ENCODE peak calls at places on chromosomes 13 and 19, in ten cellular contexts. One of them, this sample, is unnamed.

GRCh38 chr19:11187409-11187808 is 9.9 kb downstream of the KANK2 start:
- DNase-seq in fibroblast of the aortic adventitia: no peak
- DNase-seq in Peyer's patch: no peak
- DNase-seq in activated CD8-positive, alpha-beta memory T cell treated with anti-CD3 and anti-CD28 coated beads, Interleukin-2, amount 10 ng/mL, durations not matched to agents 7 days and 5 days: no peak
- DNase-seq in NCI-H526: no peak
- DNase-seq in H1: no peak
- DNase-seq in omental fat pad: no peak
- DNase-seq in ecto neural progenitor cell: no peak
- DNase-seq in stimulated activated CD4-positive, alpha-beta T cell treated with anti-CD3 and anti-CD28 coated beads, Interleukin-1b, Interleukin-23, amount 100 ng/mL, for 1 hour: no peak
- DNase-seq in stimulated activated CD8-positive, alpha-beta memory T cell treated with anti-CD3 and anti-CD28 coated beads, Interleukin-2, amount 100 ng/mL, for 48 hours: no peak
- DNase-seq in this sample: no peak

GRCh38 chr19:15672580-15673175 is at the start of gene CYP4F12:
- DNase-seq in fibroblast of the aortic adventitia: peak; percentile 35
- DNase-seq in Peyer's patch: peak; percentile 38
- DNase-seq in activated CD8-positive, alpha-beta memory T cell treated with anti-CD3 and anti-CD28 coated beads, Interleukin-2, amount 10 ng/mL, durations not matched to agents 7 days and 5 days: no peak
- DNase-seq in NCI-H526: no peak
- DNase-seq in H1: no peak
- DNase-seq in omental fat pad: peak; percentile 55
- DNase-seq in ecto neural progenitor cell: no peak
- DNase-seq in stimulated activated CD4-positive, alpha-beta T cell treated with anti-CD3 and anti-CD28 coated beads, Interleukin-1b, Interleukin-23, amount 100 ng/mL, for 1 hour: no peak
- DNase-seq in stimulated activated CD8-positive, alpha-beta memory T cell treated with anti-CD3 and anti-CD28 coated beads, Interleukin-2, amount 100 ng/mL, for 48 hours: no peak
- DNase-seq in this sample: no peak

GRCh38 chr13:93151277-93151676 is 75.3 kb upstream of the GPC6 start:
- DNase-seq in fibroblast of the aortic adventitia: peak; percentile 92
- DNase-seq in Peyer's patch: no peak
- DNase-seq in activated CD8-positive, alpha-beta memory T cell treated with anti-CD3 and anti-CD28 coated beads, Interleukin-2, amount 10 ng/mL, durations not matched to agents 7 days and 5 days: no peak
- DNase-seq in NCI-H526: no peak
- DNase-seq in H1: no peak
- DNase-seq in omental fat pad: no peak
- DNase-seq in ecto neural progenitor cell: no peak
- DNase-seq in stimulated activated CD4-positive, alpha-beta T cell treated with anti-CD3 and anti-CD28 coated beads, Interleukin-1b, Interleukin-23, amount 100 ng/mL, for 1 hour: no peak
- DNase-seq in stimulated activated CD8-positive, alpha-beta memory T cell treated with anti-CD3 and anti-CD28 coated beads, Interleukin-2, amount 100 ng/mL, for 48 hours: no peak
- DNase-seq in this sample: no peak

GRCh38 chr13:30906411-30906990 is 430 bp downstream of the MEDAG start:
- DNase-seq in fibroblast of the aortic adventitia: peak; percentile 22
- DNase-seq in Peyer's patch: no peak
- DNase-seq in activated CD8-positive, alpha-beta memory T cell treated with anti-CD3 and anti-CD28 coated beads, Interleukin-2, amount 10 ng/mL, durations not matched to agents 7 days and 5 days: no peak
- DNase-seq in NCI-H526: no peak
- DNase-seq in H1: peak; percentile 55
- DNase-seq in omental fat pad: no peak
- DNase-seq in ecto neural progenitor cell: peak; percentile 52
- DNase-seq in stimulated activated CD4-positive, alpha-beta T cell treated with anti-CD3 and anti-CD28 coated beads, Interleukin-1b, Interleukin-23, amount 100 ng/mL, for 1 hour: no peak
- DNase-seq in stimulated activated CD8-positive, alpha-beta memory T cell treated with anti-CD3 and anti-CD28 coated beads, Interleukin-2, amount 100 ng/mL, for 48 hours: no peak
- DNase-seq in this sample: no peak

GRCh38 chr13:50026788-50027473 is 11.7 kb downstream of the KCNRG start:
- DNase-seq in fibroblast of the aortic adventitia: no peak
- DNase-seq in Peyer's patch: no peak
- DNase-seq in activated CD8-positive, alpha-beta memory T cell treated with anti-CD3 and anti-CD28 coated beads, Interleukin-2, amount 10 ng/mL, durations not matched to agents 7 days and 5 days: no peak
- DNase-seq in NCI-H526: no peak
- DNase-seq in H1: no peak
- DNase-seq in omental fat pad: no peak
- DNase-seq in ecto neural progenitor cell: no peak
- DNase-seq in stimulated activated CD4-positive, alpha-beta T cell treated with anti-CD3 and anti-CD28 coated beads, Interleukin-1b, Interleukin-23, amount 100 ng/mL, for 1 hour: no peak
- DNase-seq in stimulated activated CD8-positive, alpha-beta memory T cell treated with anti-CD3 and anti-CD28 coated beads, Interleukin-2, amount 100 ng/mL, for 48 hours: no peak
- DNase-seq in this sample: no peak

GRCh38 chr13:25901460-25902376 is 150.1 kb downstream of the SHISA2 start:
- DNase-seq in fibroblast of the aortic adventitia: no peak
- DNase-seq in Peyer's patch: no peak
- DNase-seq in activated CD8-positive, alpha-beta memory T cell treated with anti-CD3 and anti-CD28 coated beads, Interleukin-2, amount 10 ng/mL, durations not matched to agents 7 days and 5 days: peak; percentile 66
- DNase-seq in NCI-H526: no peak
- DNase-seq in H1: no peak
- DNase-seq in omental fat pad: no peak
- DNase-seq in ecto neural progenitor cell: no peak
- DNase-seq in stimulated activated CD4-positive, alpha-beta T cell treated with anti-CD3 and anti-CD28 coated beads, Interleukin-1b, Interleukin-23, amount 100 ng/mL, for 1 hour: no peak
- DNase-seq in stimulated activated CD8-positive, alpha-beta memory T cell treated with anti-CD3 and anti-CD28 coated beads, Interleukin-2, amount 100 ng/mL, for 48 hours: no peak
- DNase-seq in this sample: no peak

GRCh38 chr13:47997384-47997783 is 3.7 kb downstream of the SUCLA2 start:
- DNase-seq in fibroblast of the aortic adventitia: no peak
- DNase-seq in Peyer's patch: no peak
- DNase-seq in activated CD8-positive, alpha-beta memory T cell treated with anti-CD3 and anti-CD28 coated beads, Interleukin-2, amount 10 ng/mL, durations not matched to agents 7 days and 5 days: no peak
- DNase-seq in NCI-H526: no peak
- DNase-seq in H1: no peak
- DNase-seq in omental fat pad: no peak
- DNase-seq in ecto neural progenitor cell: no peak
- DNase-seq in stimulated activated CD4-positive, alpha-beta T cell treated with anti-CD3 and anti-CD28 coated beads, Interleukin-1b, Interleukin-23, amount 100 ng/mL, for 1 hour: no peak
- DNase-seq in stimulated activated CD8-positive, alpha-beta memory T cell treated with anti-CD3 and anti-CD28 coated beads, Interleukin-2, amount 100 ng/mL, for 48 hours: no peak
- DNase-seq in this sample: no peak

GRCh38 chr19:49398001-49398615 is 10.1 kb downstream of the KASH5 start:
- DNase-seq in fibroblast of the aortic adventitia: no peak
- DNase-seq in Peyer's patch: no peak
- DNase-seq in activated CD8-positive, alpha-beta memory T cell treated with anti-CD3 and anti-CD28 coated beads, Interleukin-2, amount 10 ng/mL, durations not matched to agents 7 days and 5 days: no peak
- DNase-seq in NCI-H526: no peak
- DNase-seq in H1: no peak
- DNase-seq in omental fat pad: no peak
- DNase-seq in ecto neural progenitor cell: peak; percentile 51
- DNase-seq in stimulated activated CD4-positive, alpha-beta T cell treated with anti-CD3 and anti-CD28 coated beads, Interleukin-1b, Interleukin-23, amount 100 ng/mL, for 1 hour: no peak
- DNase-seq in stimulated activated CD8-positive, alpha-beta memory T cell treated with anti-CD3 and anti-CD28 coated beads, Interleukin-2, amount 100 ng/mL, for 48 hours: no peak
- DNase-seq in this sample: no peak

GRCh38 chr19:45154064-45154827 is 6.5 kb downstream of the NKPD1 start:
- DNase-seq in fibroblast of the aortic adventitia: peak; percentile 83
- DNase-seq in Peyer's patch: no peak
- DNase-seq in activated CD8-positive, alpha-beta memory T cell treated with anti-CD3 and anti-CD28 coated beads, Interleukin-2, amount 10 ng/mL, durations not matched to agents 7 days and 5 days: no peak
- DNase-seq in NCI-H526: no peak
- DNase-seq in H1: no peak
- DNase-seq in omental fat pad: no peak
- DNase-seq in ecto neural progenitor cell: no peak
- DNase-seq in stimulated activated CD4-positive, alpha-beta T cell treated with anti-CD3 and anti-CD28 coated beads, Interleukin-1b, Interleukin-23, amount 100 ng/mL, for 1 hour: no peak
- DNase-seq in stimulated activated CD8-positive, alpha-beta memory T cell treated with anti-CD3 and anti-CD28 coated beads, Interleukin-2, amount 100 ng/mL, for 48 hours: no peak
- DNase-seq in this sample: no peak

GRCh38 chr13:97142452-97142851 is 79.7 kb upstream of the MBNL2 start:
- DNase-seq in fibroblast of the aortic adventitia: no peak
- DNase-seq in Peyer's patch: no peak
- DNase-seq in activated CD8-positive, alpha-beta memory T cell treated with anti-CD3 and anti-CD28 coated beads, Interleukin-2, amount 10 ng/mL, durations not matched to agents 7 days and 5 days: no peak
- DNase-seq in NCI-H526: peak; percentile 90
- DNase-seq in H1: no peak
- DNase-seq in omental fat pad: no peak
- DNase-seq in ecto neural progenitor cell: no peak
- DNase-seq in stimulated activated CD4-positive, alpha-beta T cell treated with anti-CD3 and anti-CD28 coated beads, Interleukin-1b, Interleukin-23, amount 100 ng/mL, for 1 hour: no peak
- DNase-seq in stimulated activated CD8-positive, alpha-beta memory T cell treated with anti-CD3 and anti-CD28 coated beads, Interleukin-2, amount 100 ng/mL, for 48 hours: no peak
- DNase-seq in this sample: no peak

GRCh38 chr19:3548594-3548993 is 8.8 kb downstream of the MFSD12 start:
- DNase-seq in fibroblast of the aortic adventitia: no peak
- DNase-seq in Peyer's patch: no peak
- DNase-seq in activated CD8-positive, alpha-beta memory T cell treated with anti-CD3 and anti-CD28 coated beads, Interleukin-2, amount 10 ng/mL, durations not matched to agents 7 days and 5 days: no peak
- DNase-seq in NCI-H526: no peak
- DNase-seq in H1: no peak
- DNase-seq in omental fat pad: no peak
- DNase-seq in ecto neural progenitor cell: no peak
- DNase-seq in stimulated activated CD4-positive, alpha-beta T cell treated with anti-CD3 and anti-CD28 coated beads, Interleukin-1b, Interleukin-23, amount 100 ng/mL, for 1 hour: no peak
- DNase-seq in stimulated activated CD8-positive, alpha-beta memory T cell treated with anti-CD3 and anti-CD28 coated beads, Interleukin-2, amount 100 ng/mL, for 48 hours: no peak
- DNase-seq in this sample: no peak

GRCh38 chr19:32677657-32678056 is 2.0 kb downstream of the RGS9BP start:
- DNase-seq in fibroblast of the aortic adventitia: no peak
- DNase-seq in Peyer's patch: no peak
- DNase-seq in activated CD8-positive, alpha-beta memory T cell treated with anti-CD3 and anti-CD28 coated beads, Interleukin-2, amount 10 ng/mL, durations not matched to agents 7 days and 5 days: no peak
- DNase-seq in NCI-H526: no peak
- DNase-seq in H1: no peak
- DNase-seq in omental fat pad: no peak
- DNase-seq in ecto neural progenitor cell: peak; percentile 90
- DNase-seq in stimulated activated CD4-positive, alpha-beta T cell treated with anti-CD3 and anti-CD28 coated beads, Interleukin-1b, Interleukin-23, amount 100 ng/mL, for 1 hour: no peak
- DNase-seq in stimulated activated CD8-positive, alpha-beta memory T cell treated with anti-CD3 and anti-CD28 coated beads, Interleukin-2, amount 100 ng/mL, for 48 hours: no peak
- DNase-seq in this sample: no peak

GRCh38 chr19:20999731-21000352 is 20.6 kb upstream of the ZNF430 start:
- DNase-seq in fibroblast of the aortic adventitia: peak; percentile 66
- DNase-seq in Peyer's patch: peak; percentile 89
- DNase-seq in activated CD8-positive, alpha-beta memory T cell treated with anti-CD3 and anti-CD28 coated beads, Interleukin-2, amount 10 ng/mL, durations not matched to agents 7 days and 5 days: peak; percentile 95
- DNase-seq in NCI-H526: peak; percentile 90
- DNase-seq in H1: peak; percentile 77
- DNase-seq in omental fat pad: peak; percentile 42
- DNase-seq in ecto neural progenitor cell: peak; percentile 93
- DNase-seq in stimulated activated CD4-positive, alpha-beta T cell treated with anti-CD3 and anti-CD28 coated beads, Interleukin-1b, Interleukin-23, amount 100 ng/mL, for 1 hour: peak; percentile 50
- DNase-seq in stimulated activated CD8-positive, alpha-beta memory T cell treated with anti-CD3 and anti-CD28 coated beads, Interleukin-2, amount 100 ng/mL, for 48 hours: peak; percentile 82
- DNase-seq in this sample: peak; percentile 97

GRCh38 chr19:35704218-35704617 is at the start of gene ZBTB32:
- DNase-seq in fibroblast of the aortic adventitia: peak; percentile 46
- DNase-seq in Peyer's patch: no peak
- DNase-seq in activated CD8-positive, alpha-beta memory T cell treated with anti-CD3 and anti-CD28 coated beads, Interleukin-2, amount 10 ng/mL, durations not matched to agents 7 days and 5 days: no peak
- DNase-seq in NCI-H526: no peak
- DNase-seq in H1: peak; percentile 80
- DNase-seq in omental fat pad: no peak
- DNase-seq in ecto neural progenitor cell: peak; percentile 81
- DNase-seq in stimulated activated CD4-positive, alpha-beta T cell treated with anti-CD3 and anti-CD28 coated beads, Interleukin-1b, Interleukin-23, amount 100 ng/mL, for 1 hour: no peak
- DNase-seq in stimulated activated CD8-positive, alpha-beta memory T cell treated with anti-CD3 and anti-CD28 coated beads, Interleukin-2, amount 100 ng/mL, for 48 hours: no peak
- DNase-seq in this sample: no peak

GRCh38 chr19:23311551-23311950 is 61.4 kb upstream of the ZNF724 start:
- DNase-seq in fibroblast of the aortic adventitia: no peak
- DNase-seq in Peyer's patch: no peak
- DNase-seq in activated CD8-positive, alpha-beta memory T cell treated with anti-CD3 and anti-CD28 coated beads, Interleukin-2, amount 10 ng/mL, durations not matched to agents 7 days and 5 days: no peak
- DNase-seq in NCI-H526: no peak
- DNase-seq in H1: no peak
- DNase-seq in omental fat pad: no peak
- DNase-seq in ecto neural progenitor cell: no peak
- DNase-seq in stimulated activated CD4-positive, alpha-beta T cell treated with anti-CD3 and anti-CD28 coated beads, Interleukin-1b, Interleukin-23, amount 100 ng/mL, for 1 hour: no peak
- DNase-seq in stimulated activated CD8-positive, alpha-beta memory T cell treated with anti-CD3 and anti-CD28 coated beads, Interleukin-2, amount 100 ng/mL, for 48 hours: no peak
- DNase-seq in this sample: no peak

GRCh38 chr19:40633207-40633606 is 32.0 kb downstream of the LTBP4 start:
- DNase-seq in fibroblast of the aortic adventitia: peak; percentile 26
- DNase-seq in Peyer's patch: no peak
- DNase-seq in activated CD8-positive, alpha-beta memory T cell treated with anti-CD3 and anti-CD28 coated beads, Interleukin-2, amount 10 ng/mL, durations not matched to agents 7 days and 5 days: no peak
- DNase-seq in NCI-H526: no peak
- DNase-seq in H1: no peak
- DNase-seq in omental fat pad: no peak
- DNase-seq in ecto neural progenitor cell: no peak
- DNase-seq in stimulated activated CD4-positive, alpha-beta T cell treated with anti-CD3 and anti-CD28 coated beads, Interleukin-1b, Interleukin-23, amount 100 ng/mL, for 1 hour: no peak
- DNase-seq in stimulated activated CD8-positive, alpha-beta memory T cell treated with anti-CD3 and anti-CD28 coated beads, Interleukin-2, amount 100 ng/mL, for 48 hours: no peak
- DNase-seq in this sample: no peak

GRCh38 chr13:95706356-95706755 is 29.4 kb downstream of the DNAJC3 start:
- DNase-seq in fibroblast of the aortic adventitia: no peak
- DNase-seq in Peyer's patch: no peak
- DNase-seq in activated CD8-positive, alpha-beta memory T cell treated with anti-CD3 and anti-CD28 coated beads, Interleukin-2, amount 10 ng/mL, durations not matched to agents 7 days and 5 days: no peak
- DNase-seq in NCI-H526: no peak
- DNase-seq in H1: no peak
- DNase-seq in omental fat pad: no peak
- DNase-seq in ecto neural progenitor cell: no peak
- DNase-seq in stimulated activated CD4-positive, alpha-beta T cell treated with anti-CD3 and anti-CD28 coated beads, Interleukin-1b, Interleukin-23, amount 100 ng/mL, for 1 hour: no peak
- DNase-seq in stimulated activated CD8-positive, alpha-beta memory T cell treated with anti-CD3 and anti-CD28 coated beads, Interleukin-2, amount 100 ng/mL, for 48 hours: no peak
- DNase-seq in this sample: no peak

GRCh38 chr13:104372128-104372527 is 1305.9 kb upstream of the SLC10A2 start:
- DNase-seq in fibroblast of the aortic adventitia: no peak
- DNase-seq in Peyer's patch: no peak
- DNase-seq in activated CD8-positive, alpha-beta memory T cell treated with anti-CD3 and anti-CD28 coated beads, Interleukin-2, amount 10 ng/mL, durations not matched to agents 7 days and 5 days: no peak
- DNase-seq in NCI-H526: peak; percentile 46
- DNase-seq in H1: no peak
- DNase-seq in omental fat pad: no peak
- DNase-seq in ecto neural progenitor cell: no peak
- DNase-seq in stimulated activated CD4-positive, alpha-beta T cell treated with anti-CD3 and anti-CD28 coated beads, Interleukin-1b, Interleukin-23, amount 100 ng/mL, for 1 hour: no peak
- DNase-seq in stimulated activated CD8-positive, alpha-beta memory T cell treated with anti-CD3 and anti-CD28 coated beads, Interleukin-2, amount 100 ng/mL, for 48 hours: no peak
- DNase-seq in this sample: no peak

GRCh38 chr19:30224689-30225606 is 147.2 kb upstream of the ZNF536 start:
- DNase-seq in fibroblast of the aortic adventitia: no peak
- DNase-seq in Peyer's patch: no peak
- DNase-seq in activated CD8-positive, alpha-beta memory T cell treated with anti-CD3 and anti-CD28 coated beads, Interleukin-2, amount 10 ng/mL, durations not matched to agents 7 days and 5 days: no peak
- DNase-seq in NCI-H526: peak; percentile 87
- DNase-seq in H1: no peak
- DNase-seq in omental fat pad: no peak
- DNase-seq in ecto neural progenitor cell: peak; percentile 58
- DNase-seq in stimulated activated CD4-positive, alpha-beta T cell treated with anti-CD3 and anti-CD28 coated beads, Interleukin-1b, Interleukin-23, amount 100 ng/mL, for 1 hour: no peak
- DNase-seq in stimulated activated CD8-positive, alpha-beta memory T cell treated with anti-CD3 and anti-CD28 coated beads, Interleukin-2, amount 100 ng/mL, for 48 hours: no peak
- DNase-seq in this sample: no peak

GRCh38 chr19:19209372-19209771 is 2.4 kb upstream of the NCAN start:
- DNase-seq in fibroblast of the aortic adventitia: no peak
- DNase-seq in Peyer's patch: no peak
- DNase-seq in activated CD8-positive, alpha-beta memory T cell treated with anti-CD3 and anti-CD28 coated beads, Interleukin-2, amount 10 ng/mL, durations not matched to agents 7 days and 5 days: no peak
- DNase-seq in NCI-H526: no peak
- DNase-seq in H1: no peak
- DNase-seq in omental fat pad: no peak
- DNase-seq in ecto neural progenitor cell: no peak
- DNase-seq in stimulated activated CD4-positive, alpha-beta T cell treated with anti-CD3 and anti-CD28 coated beads, Interleukin-1b, Interleukin-23, amount 100 ng/mL, for 1 hour: no peak
- DNase-seq in stimulated activated CD8-positive, alpha-beta memory T cell treated with anti-CD3 and anti-CD28 coated beads, Interleukin-2, amount 100 ng/mL, for 48 hours: no peak
- DNase-seq in this sample: no peak

GRCh38 chr13:110213461-110214074 is 93.4 kb downstream of the COL4A1 start:
- DNase-seq in fibroblast of the aortic adventitia: no peak
- DNase-seq in Peyer's patch: no peak
- DNase-seq in activated CD8-positive, alpha-beta memory T cell treated with anti-CD3 and anti-CD28 coated beads, Interleukin-2, amount 10 ng/mL, durations not matched to agents 7 days and 5 days: no peak
- DNase-seq in NCI-H526: no peak
- DNase-seq in H1: no peak
- DNase-seq in omental fat pad: no peak
- DNase-seq in ecto neural progenitor cell: no peak
- DNase-seq in stimulated activated CD4-positive, alpha-beta T cell treated with anti-CD3 and anti-CD28 coated beads, Interleukin-1b, Interleukin-23, amount 100 ng/mL, for 1 hour: no peak
- DNase-seq in stimulated activated CD8-positive, alpha-beta memory T cell treated with anti-CD3 and anti-CD28 coated beads, Interleukin-2, amount 100 ng/mL, for 48 hours: no peak
- DNase-seq in this sample: peak; percentile 44

GRCh38 chr19:38792250-38793111 is 3.5 kb downstream of the LGALS7B start:
- DNase-seq in fibroblast of the aortic adventitia: no peak
- DNase-seq in Peyer's patch: peak; percentile 44
- DNase-seq in activated CD8-positive, alpha-beta memory T cell treated with anti-CD3 and anti-CD28 coated beads, Interleukin-2, amount 10 ng/mL, durations not matched to agents 7 days and 5 days: peak; percentile 59
- DNase-seq in NCI-H526: no peak
- DNase-seq in H1: peak; percentile 70
- DNase-seq in omental fat pad: no peak
- DNase-seq in ecto neural progenitor cell: peak; percentile 63
- DNase-seq in stimulated activated CD4-positive, alpha-beta T cell treated with anti-CD3 and anti-CD28 coated beads, Interleukin-1b, Interleukin-23, amount 100 ng/mL, for 1 hour: no peak
- DNase-seq in stimulated activated CD8-positive, alpha-beta memory T cell treated with anti-CD3 and anti-CD28 coated beads, Interleukin-2, amount 100 ng/mL, for 48 hours: peak; percentile 26
- DNase-seq in this sample: no peak

This sample was measured in NT2/D1.